ENCODE peak calls at places on chromosomes 11 and 22, in five cellular contexts. Y, L, P, E and I are unnamed samples.

GRCh38 chr11:15770798-15771414 is 585.4 kb downstream of the SOX6 start:
- DNase-seq in E (no peak), Y (peak), L (peak), P (peak), I (peak)

GRCh38 chr11:117369521-117369920 is 41.9 kb downstream of the CEP164 start:
- DNase-seq in P (no peak), E (no peak), Y (no peak), L (no peak), I (no peak)

GRCh38 chr22:40894417-40894816 is 32.5 kb upstream of the DNAJB7 start:
- DNase-seq in Y (no peak), E (no peak), L (no peak), P (no peak), I (no peak)

GRCh38 chr11:29448246-29448877 is 568.5 kb downstream of the KCNA4 start:
- DNase-seq in L (no peak), P (no peak), Y (peak), E (no peak), I (no peak)

GRCh38 chr11:31030375-31030774 is 339.2 kb downstream of the DCDC1 start:
- DNase-seq in E (no peak), Y (no peak), P (no peak), L (no peak), I (no peak)

GRCh38 chr11:117945047-117945820 is 16.0 kb upstream of the TMPRSS13 start:
- DNase-seq in L (peak), Y (no peak), P (no peak), E (no peak), I (no peak)

GRCh38 chr11:47186076-47186936 is at the start of gene PACSIN3:
- DNase-seq in L (peak), E (no peak), Y (peak), P (peak), I (peak)

GRCh38 chr11:1479006-1479677 is 7.4 kb downstream of the MOB2 start:
- DNase-seq in L (no peak), E (no peak), P (no peak), Y (no peak), I (no peak)

GRCh38 chr11:1123970-1124369 is 33.8 kb upstream of the MUC5AC start:
- DNase-seq in L (no peak), Y (no peak), P (no peak), E (no peak), I (no peak)

GRCh38 chr22:38870312-38870741 is 1.7 kb downstream of the CBX6 start:
- DNase-seq in P (peak), E (peak), Y (peak), L (peak), I (peak)

GRCh38 chr22:38262051-38262795 is 10.6 kb downstream of the TMEM184B start:
- DNase-seq in P (peak), Y (no peak), L (peak), E (no peak), I (peak)

GRCh38 chr11:77446911-77447629 is 26.8 kb downstream of the PAK1 start:
- DNase-seq in E (no peak), Y (no peak), P (no peak), L (no peak), I (no peak)

GRCh38 chr11:46247664-46248063 is 29.8 kb upstream of the CREB3L1 start:
- DNase-seq in L (peak), Y (peak), P (peak), E (no peak), I (peak)